ENCODE peak calls at places on chromosomes 13 and 19, in eight cellular contexts. N, A, M, X, T, H, V and P are unnamed samples. For H3K4me1, the result is how much of the 10 kb centered on the place peaks cover.

GRCh38 chr19:48926909-48927308 is 6.6 kb upstream of the DHDH start:
- DNase-seq in N (peak), A (peak), M (peak), X (peak), T (peak), H (no peak), V (peak), P (no peak)

GRCh38 chr19:590396-590745 is 690 bp downstream of the HCN2 start:
- DNase-seq in N (no peak), A (peak), M (peak), X (no peak), T (no peak), H (peak), V (peak), P (no peak)

GRCh38 chr13:45615501-45616101 is at the start of gene ERICH6B:
- DNase-seq in N (no peak), A (peak), M (no peak), X (no peak), T (peak), H (no peak), V (peak), P (peak)

GRCh38 chr13:27012482-27013197 is 159.0 kb downstream of the USP12 start:
- DNase-seq in N (peak), A (peak), M (peak), X (no peak), T (no peak), H (no peak), V (peak), P (no peak)

GRCh38 chr19:35205733-35206323 is 22.7 kb downstream of the FAM187B start:
- DNase-seq in N (no peak), A (no peak), M (no peak), X (no peak), T (no peak), H (no peak), V (no peak), P (no peak)

GRCh38 chr13:93226623-93227279 is at the start of gene GPC6:
- DNase-seq in N (peak), A (peak), M (peak), X (no peak), T (no peak), H (no peak), V (peak), P (peak)

GRCh38 chr13:105338044-105338443 is 1197.4 kb downstream of the EFNB2 start:
- DNase-seq in N (no peak), A (no peak), M (no peak), X (no peak), T (no peak), H (no peak), V (peak), P (no peak)

GRCh38 chr13:101211261-101211660 is 205.0 kb downstream of the NALCN start:
- DNase-seq in N (peak), A (peak), M (peak), X (no peak), T (no peak), H (no peak), V (peak), P (no peak)

GRCh38 chr13:79435549-79435948 is 29.5 kb upstream of the RBM26 start:
- DNase-seq in N (peak), A (peak), M (no peak), X (no peak), T (no peak), H (no peak), V (peak), P (no peak)

GRCh38 chr19:58387338-58388174 is 487 bp downstream of the RPS5 start:
- DNase-seq in N (no peak), A (no peak), M (no peak), X (no peak), T (no peak), H (no peak), V (no peak), P (no peak)

GRCh38 chr13:90591927-90592268 is 755.6 kb upstream of the MIR17HG start:
- DNase-seq in N (no peak), A (no peak), M (peak), X (no peak), T (no peak), H (no peak), V (no peak), P (no peak)

GRCh38 chr19:42242071-42242511 is 311 bp downstream of the GSK3A start:
- DNase-seq in N (no peak), A (peak), M (no peak), X (no peak), T (no peak), H (no peak), V (no peak), P (no peak)

DNA sequence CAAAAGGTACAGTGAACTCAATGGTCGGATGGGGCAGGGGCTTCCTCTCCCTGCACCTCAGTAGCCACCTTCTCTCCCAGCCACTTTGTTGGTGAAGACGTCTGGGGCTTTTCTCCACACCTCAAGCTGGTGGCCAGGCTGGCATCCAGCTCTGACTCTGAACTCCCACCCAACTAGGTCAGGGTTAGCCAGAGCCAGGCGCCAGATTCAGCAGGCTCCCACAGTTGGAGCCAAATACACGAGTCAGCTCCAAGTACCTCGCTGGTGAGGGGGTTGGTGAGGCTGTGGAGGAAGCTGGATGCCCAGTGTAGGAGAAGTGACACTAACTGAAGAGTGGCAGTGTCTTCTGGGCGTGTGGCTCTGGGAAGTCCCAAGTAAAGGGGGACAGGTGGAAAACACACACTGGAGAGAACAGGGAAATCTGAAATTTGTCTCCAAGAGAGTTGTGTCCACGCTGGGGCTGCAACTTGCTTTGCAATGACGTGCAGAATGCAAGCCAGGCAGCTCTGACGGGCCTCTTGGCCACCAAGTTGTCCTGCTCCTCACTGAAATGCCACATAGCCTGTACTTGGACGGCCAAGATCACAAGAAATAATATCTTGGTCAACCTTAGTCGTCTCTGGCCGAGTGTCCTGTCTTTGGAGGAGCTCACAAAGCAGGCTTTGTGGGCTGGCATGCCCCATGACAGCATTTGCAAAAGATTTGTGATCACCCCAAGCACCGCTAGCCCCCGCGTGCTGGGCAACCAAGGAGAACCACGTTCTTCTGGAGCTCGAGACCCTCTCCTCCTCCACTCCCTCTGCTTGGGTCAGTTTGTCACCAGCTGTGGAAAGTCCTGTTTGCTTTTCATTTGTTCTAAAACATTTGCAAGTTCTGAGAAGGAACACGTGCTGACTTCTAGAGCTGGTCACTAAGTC is 18.1 kb downstream of the SLC7A1 start:
- DNase-seq in N (no peak), A (no peak), M (no peak), X (no peak), T (no peak), H (no peak), V (no peak), P (no peak)
- H3K4me1 ChIP-seq in N (under half), A (under half), M (under half), X (under half), T (half or more), H (under half), V (under half), P (under half)

GRCh38 chr13:30030141-30030750 is 179.8 kb upstream of the UBL3 start:
- DNase-seq in N (no peak), A (no peak), M (no peak), X (no peak), T (no peak), H (no peak), V (no peak), P (no peak)
- H3K4me3 ChIP-seq in N (no peak), A (no peak), M (no peak), X (no peak), T (no peak), H (no peak), V (no peak), P (no peak)

GRCh38 chr13:35699805-35700204 is 223.3 kb upstream of the MAB21L1 start:
- DNase-seq in N (peak), A (peak), M (no peak), X (no peak), T (peak), H (no peak), V (peak), P (no peak)

GRCh38 chr13:35703061-35703460 is 226.6 kb upstream of the MAB21L1 start:
- DNase-seq in N (peak), A (no peak), M (no peak), X (no peak), T (no peak), H (no peak), V (peak), P (no peak)

GRCh38 chr13:35702316-35702715 is 225.8 kb upstream of the MAB21L1 start:
- DNase-seq in N (no peak), A (no peak), M (no peak), X (no peak), T (no peak), H (no peak), V (no peak), P (no peak)

GRCh38 chr13:35699181-35699580 is 222.7 kb upstream of the MAB21L1 start:
- DNase-seq in N (peak), A (peak), M (no peak), X (no peak), T (no peak), H (no peak), V (peak), P (no peak)

DNA sequence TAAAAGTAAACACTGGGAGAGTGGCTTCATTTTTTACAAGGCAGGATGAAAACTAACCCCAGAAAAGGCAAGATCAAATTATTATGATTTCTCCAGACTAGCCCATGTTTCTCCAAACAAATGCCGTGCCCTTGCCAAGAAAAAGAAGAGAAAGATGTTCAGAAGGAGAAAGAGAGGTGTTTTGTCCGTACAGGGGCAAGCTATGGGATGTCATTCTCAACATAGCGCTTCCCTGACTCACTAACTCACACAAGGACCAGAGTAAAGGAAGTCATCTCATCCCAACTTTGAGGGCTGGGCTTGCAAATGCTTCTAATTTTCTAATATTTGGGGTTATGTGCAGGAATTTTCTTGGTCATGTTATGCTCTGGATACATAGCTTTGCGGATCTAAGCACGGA is 224.2 kb upstream of the MAB21L1 start:
- DNase-seq in N (peak), A (no peak), M (no peak), X (no peak), T (no peak), H (no peak), V (no peak), P (no peak)
- H3K27ac ChIP-seq in N (peak), A (no peak), M (no peak), X (no peak), T (no peak), H (no peak), V (peak), P (no peak)

GRCh38 chr19:2610637-2611482 is 91.6 kb downstream of the GNG7 start:
- DNase-seq in N (peak), A (peak), M (peak), X (peak), T (peak), H (peak), V (peak), P (peak)
- H3K4me1 ChIP-seq in N (under half), A (under half), M (under half), X (under half), T (under half), H (under half), V (under half), P (under half)

GRCh38 chr19:17834350-17835181 is 13.2 kb downstream of the JAK3 start:
- DNase-seq in N (no peak), A (no peak), M (no peak), X (no peak), T (no peak), H (no peak), V (no peak), P (no peak)

GRCh38 chr19:17832443-17833208 is 11.3 kb upstream of the INSL3 start:
- DNase-seq in N (no peak), A (no peak), M (no peak), X (no peak), T (no peak), H (no peak), V (no peak), P (no peak)

GRCh38 chr19:17829855-17830566 is 8.7 kb upstream of the INSL3 start:
- DNase-seq in N (peak), A (peak), M (no peak), X (no peak), T (no peak), H (no peak), V (peak), P (peak)

GRCh38 chr19:17830567-17831418 is 9.5 kb upstream of the INSL3 start:
- DNase-seq in N (peak), A (peak), M (peak), X (peak), T (no peak), H (peak), V (peak), P (peak)

GRCh38 chr19:17831419-17831888 is 10.1 kb upstream of the INSL3 start:
- DNase-seq in N (no peak), A (no peak), M (no peak), X (no peak), T (no peak), H (no peak), V (no peak), P (peak)
- H3K4me3 ChIP-seq in N (no peak), A (no peak), M (no peak), X (no peak), T (no peak), H (no peak), V (peak), P (no peak)

GRCh38 chr13:114101831-114102520 is 30.4 kb downstream of the RASA3 start:
- DNase-seq in N (no peak), A (no peak), M (no peak), X (peak), T (peak), H (no peak), V (no peak), P (peak)
- H3K27ac ChIP-seq in N (peak), A (peak), M (no peak), X (no peak), T (peak), H (peak), V (peak), P (no peak)

GRCh38 chr19:18517606-18518005 is 4.3 kb downstream of the ELL start:
- DNase-seq in N (no peak), A (no peak), M (no peak), X (no peak), T (no peak), H (no peak), V (no peak), P (no peak)
- H3K4me1 ChIP-seq in N (under half), A (under half), M (under half), X (half or more), T (half or more), H (under half), V (under half), P (under half)

GRCh38 chr19:4473011-4473410 is 914 bp downstream of the HDGFL2 start:
- DNase-seq in N (no peak), A (no peak), M (no peak), X (no peak), T (no peak), H (no peak), V (no peak), P (no peak)
- H3K4me3 ChIP-seq in N (peak), A (peak), M (peak), X (peak), T (peak), H (peak), V (peak), P (peak)